ENCODE peak calls at places on chromosomes 1 and 21, in six cellular contexts. M is cardiac muscle cell; K is CD4-positive, alpha-beta memory T cell; G is breast epithelium; J is trophoblast cell; R is fibroblast of lung. B is an unnamed sample.

GRCh38 chr21:29637553-29637952 is 302.2 kb downstream of the GRIK1 start:
- DNase-seq in R (no peak), M (no peak), G (no peak), J (no peak), K (no peak), B (no peak)

GRCh38 chr1:207336559-207337467 is 15.3 kb downstream of the CD55 start:
- DNase-seq in G (no peak), M (no peak), R (peak; percentile 39), J (peak; percentile 73), K (peak; percentile 32), B (no peak)

GRCh38 chr1:47444578-47445465 is 7.0 kb downstream of the FOXD2 start:
- DNase-seq in G (no peak), R (peak; percentile 8), K (peak; percentile 32), J (no peak), M (peak; percentile 55), B (no peak)

GRCh38 chr1:150407330-150407729 is 43.4 kb downstream of the RPRD2 start:
- DNase-seq in M (no peak), R (no peak), J (no peak), K (no peak), G (no peak), B (no peak)

GRCh38 chr1:226656601-226657277 is 82.3 kb downstream of the ITPKB start:
- DNase-seq in R (peak; percentile 92), J (no peak), M (no peak), K (peak; percentile 63), G (no peak), B (no peak)

GRCh38 chr1:78676347-78676982 is 26.8 kb downstream of the IFI44 start:
- DNase-seq in J (peak; percentile 39), R (peak; percentile 86), M (peak; percentile 82), G (no peak), K (peak; percentile 64), B (no peak)

GRCh38 chr1:21814241-21814918 is 2.3 kb downstream of the LDLRAD2 start:
- DNase-seq in R (no peak), K (peak; percentile 6), M (peak; percentile 66), G (no peak), J (no peak), B (peak; percentile 18)

GRCh38 chr21:42784276-42784675 is 95.1 kb downstream of the WDR4 start:
- DNase-seq in M (no peak), G (no peak), K (no peak), J (no peak), R (no peak), B (no peak)

GRCh38 chr1:2204384-2205190 is 10.0 kb upstream of the FAAP20 start:
- DNase-seq in R (peak; percentile 51), M (no peak), G (peak; percentile 75), J (peak; percentile 36), K (no peak), B (no peak)

GRCh38 chr1:248714248-248714647 is 11.7 kb upstream of the OR14I1 start:
- DNase-seq in M (no peak), G (no peak), R (peak; percentile 1), K (no peak), J (no peak), B (no peak)

GRCh38 chr1:15577691-15578090 is 7.2 kb downstream of the AGMAT start:
- DNase-seq in M (no peak), K (peak; percentile 14), J (no peak), R (no peak), G (no peak), B (no peak)

GRCh38 chr1:85464497-85465098 is 361 bp downstream of the DDAH1 start:
- DNase-seq in G (peak; percentile 56), J (peak; percentile 3), K (no peak), R (peak; percentile 59), M (no peak), B (no peak)

GRCh38 chr1:172914517-172915144 is 136.1 kb downstream of the TNFSF18 start:
- DNase-seq in G (no peak), M (no peak), K (no peak), R (peak; percentile 77), J (no peak), B (no peak)

GRCh38 chr1:95233321-95233736 is 681 bp upstream of the RWDD3 start:
- DNase-seq in M (peak; percentile 35), K (no peak), G (peak; percentile 52), R (peak; percentile 31), J (no peak), B (no peak)

GRCh38 chr1:42740756-42741580 is 932 bp upstream of the CLDN19 start:
- DNase-seq in K (no peak), G (no peak), R (no peak), J (no peak), M (no peak), B (no peak)

GRCh38 chr21:32132911-32133310 is 145.9 kb downstream of the MIS18A start:
- DNase-seq in J (no peak), G (no peak), R (no peak), M (no peak), K (no peak), B (no peak)

GRCh38 chr1:34406377-34406776 is 229.7 kb downstream of the C1orf94 start:
- DNase-seq in G (no peak), K (no peak), M (no peak), R (no peak), J (no peak), B (no peak)

GRCh38 chr21:40254540-40255455 is 387.6 kb downstream of the PCP4 start:
- DNase-seq in J (no peak), G (no peak), K (no peak), R (peak; percentile 8), M (no peak), B (no peak)

GRCh38 chr1:74591954-74592353 is 79.5 kb upstream of the LRRC53 start:
- DNase-seq in J (no peak), R (no peak), G (no peak), K (no peak), M (no peak), B (no peak)

GRCh38 chr1:225655509-225656258 is 2.8 kb upstream of the ENAH start:
- DNase-seq in R (peak; percentile 99), G (no peak), M (peak; percentile 32), J (peak; percentile 37), K (no peak), B (no peak)

GRCh38 chr21:35256468-35256988 is 207.4 kb upstream of the RUNX1 start:
- DNase-seq in K (no peak), M (peak; percentile 74), R (peak; percentile 99), J (peak; percentile 68), G (peak; percentile 64), B (no peak)

GRCh38 chr1:23530089-23530749 is 814 bp downstream of the E2F2 start:
- DNase-seq in K (no peak), R (no peak), J (no peak), G (no peak), M (no peak), B (no peak)

GRCh38 chr1:84853743-84854721 is 39.0 kb downstream of the LPAR3 start:
- DNase-seq in R (peak; percentile 49), M (no peak), K (peak; percentile 64), J (peak; percentile 71), G (no peak), B (no peak)

GRCh38 chr1:244849189-244849866 is 13.9 kb downstream of the COX20 start:
- DNase-seq in K (no peak), G (no peak), R (no peak), J (no peak), M (no peak), B (no peak)

GRCh38 chr1:119331915-119332314 is 36.7 kb upstream of the HAO2 start:
- DNase-seq in G (no peak), K (no peak), J (no peak), M (no peak), R (no peak), B (no peak)

GRCh38 chr1:14254184-14254583 is 344.3 kb upstream of the KAZN start:
- DNase-seq in K (no peak), G (no peak), J (no peak), M (no peak), R (no peak), B (no peak)

GRCh38 chr1:216045400-216045799 is 377.8 kb downstream of the USH2A start:
- DNase-seq in K (no peak), M (no peak), J (peak; percentile 23), G (no peak), R (peak; percentile 95), B (no peak)

GRCh38 chr21:25983745-25984144 is 186.8 kb downstream of the APP start:
- DNase-seq in K (no peak), R (no peak), M (no peak), J (no peak), G (no peak), B (no peak)

GRCh38 chr1:229623838-229624237 is 2.1 kb downstream of the TAF5L start:
- DNase-seq in R (no peak), J (peak; percentile 12), K (no peak), M (no peak), G (no peak), B (no peak)

DNA sequence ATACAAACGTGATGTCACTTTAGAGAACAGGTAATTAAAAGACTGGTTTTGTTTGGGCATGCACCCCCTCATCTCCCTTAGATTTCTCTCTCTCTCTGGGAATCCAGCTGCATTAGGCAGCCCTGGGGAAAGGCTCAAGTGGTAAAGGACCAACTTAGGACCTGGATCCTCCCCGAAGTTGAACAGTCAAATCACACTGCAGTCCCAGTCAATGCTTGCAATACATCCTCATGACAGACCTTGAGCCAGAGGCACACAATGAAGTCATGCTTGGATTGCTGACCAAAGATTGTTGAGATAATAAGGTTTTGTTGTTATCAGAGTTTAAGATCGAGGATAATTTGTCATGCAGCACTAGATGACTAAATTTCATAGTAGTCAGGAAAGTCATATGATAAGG is 1285.8 kb upstream of the NCAM2 start:
- DNase-seq in J (no peak), M (no peak), R (no peak), G (no peak), K (no peak), B (no peak)
- H3K9me3 ChIP-seq in J (no peaks in the 10 kb centered on the region), M (no peaks in the 10 kb centered on the region), R (no peaks in the 10 kb centered on the region), G (no peaks in the 10 kb centered on the region), K (no peaks in the 10 kb centered on the region), B (no peaks in the 10 kb centered on the region)

DNA sequence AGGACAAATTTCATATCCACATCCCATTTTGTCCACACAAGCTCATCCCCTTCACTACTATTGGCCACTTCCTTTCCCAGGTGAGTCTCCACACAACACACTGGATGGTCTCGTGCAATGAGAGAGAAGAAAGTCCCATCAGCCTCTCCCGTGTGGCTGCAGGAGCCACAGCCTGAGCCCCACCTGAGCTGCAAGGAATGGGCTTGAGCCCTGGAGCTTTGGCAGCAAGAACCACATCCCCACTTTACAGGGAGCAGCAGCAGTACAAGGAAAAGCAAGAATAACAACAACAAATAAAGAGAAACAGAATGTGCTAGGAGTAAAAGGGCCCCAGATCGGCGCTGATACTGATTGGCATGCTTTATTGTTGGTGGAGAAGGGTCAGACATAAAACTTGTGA is 117.7 kb downstream of the TPTE start:
- DNase-seq in M (no peak), K (no peak), R (no peak), G (no peak), J (no peak), B (no peak)
- H3K9me3 ChIP-seq in M (peaks cover 10% of the 10 kb centered on the region), K (peaks cover 7% of the 10 kb centered on the region), R (peaks cover 2% of the 10 kb centered on the region), G (peaks cover 50% of the 10 kb centered on the region), J (peaks cover 25% of the 10 kb centered on the region), B (peaks cover 6% of the 10 kb centered on the region)

GRCh38 chr1:221631551-221631950 is 110.3 kb downstream of the DUSP10 start:
- DNase-seq in R (no peak), K (no peak), G (no peak), M (no peak), J (no peak), B (no peak)
- H3K9me3 ChIP-seq in R (no peaks in the 10 kb centered on the region), K (no peaks in the 10 kb centered on the region), G (no peaks in the 10 kb centered on the region), M (no peaks in the 10 kb centered on the region), J (no peaks in the 10 kb centered on the region), B (no peaks in the 10 kb centered on the region)

DNA sequence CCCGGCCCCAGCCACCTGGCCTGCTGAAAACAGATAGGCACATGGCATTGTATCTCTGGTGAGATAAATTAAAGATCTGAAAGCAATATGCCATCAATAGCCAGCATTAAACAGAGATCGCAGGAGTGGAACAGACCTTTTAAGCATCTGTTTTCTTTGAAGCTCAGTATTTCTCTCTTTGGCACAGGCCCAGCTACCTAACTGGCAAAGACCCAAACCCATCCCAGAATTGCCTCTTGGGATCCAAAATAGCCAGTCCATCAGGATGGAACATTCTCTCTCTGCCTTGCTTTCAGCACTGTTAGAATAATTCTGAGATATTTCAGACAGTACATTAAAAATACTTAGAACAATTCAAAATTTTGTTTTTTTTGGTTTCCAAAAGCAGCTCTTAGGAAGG is 46.0 kb downstream of the KCNJ6 start:
- DNase-seq in G (no peak), K (no peak), R (no peak), M (no peak), J (no peak), B (no peak)
- H3K9me3 ChIP-seq in G (no peaks in the 10 kb centered on the region), K (no peaks in the 10 kb centered on the region), R (no peaks in the 10 kb centered on the region), M (no peaks in the 10 kb centered on the region), J (no peaks in the 10 kb centered on the region), B (no peaks in the 10 kb centered on the region)